ENCODE peak calls at places on chromosomes 6 and 20, in six cellular contexts. D is HCT116; R is thoracic aorta; K is ovary; L is transverse colon; V is CD8-positive, alpha-beta T cell. P is an unnamed sample.

GRCh38 chr6:113065606-113066005 is 718.5 kb downstream of the RFPL4B start:
- DNase-seq in R (no peak), D (no peak), K (no peak), V (no peak), L (no peak), P (no peak)

GRCh38 chr6:127547909-127548649 is 28.9 kb upstream of the C6orf58 start:
- DNase-seq in K (no peak), L (no peak), V (no peak), D (no peak), R (no peak), P (no peak)

GRCh38 chr20:46823271-46823747 is 71.3 kb upstream of the EYA2 start:
- DNase-seq in D (no peak), K (no peak), L (peak; percentile 75), R (no peak), V (no peak), P (no peak)

GRCh38 chr20:32437391-32438074 is 79.4 kb downstream of the ASXL1 start:
- DNase-seq in K (no peak), L (no peak), D (no peak), R (no peak), V (no peak), P (no peak)

GRCh38 chr6:105453968-105454367 is 51.1 kb upstream of the PREP start:
- DNase-seq in R (no peak), L (no peak), D (no peak), K (no peak), V (no peak), P (no peak)

GRCh38 chr6:41039060-41039998 is at the start of gene UNC5CL:
- DNase-seq in D (peak; percentile 27), L (peak; percentile 73), R (no peak), K (no peak), V (peak; percentile 61), P (no peak)

GRCh38 chr6:33197431-33198048 is 2.9 kb downstream of the RXRB start:
- DNase-seq in L (peak; percentile 37), V (no peak), R (no peak), K (no peak), D (peak; percentile 66), P (no peak)

GRCh38 chr20:40811660-40812414 is 122.8 kb upstream of the MAFB start:
- DNase-seq in V (no peak), D (no peak), K (no peak), L (no peak), R (no peak), P (no peak)

GRCh38 chr6:17448165-17448564 is 54.8 kb downstream of the CAP2 start:
- DNase-seq in L (no peak), R (no peak), K (no peak), V (no peak), D (no peak), P (no peak)

GRCh38 chr6:165679326-165679725 is 16.3 kb upstream of the PDE10A start:
- DNase-seq in D (no peak), R (no peak), K (no peak), V (no peak), L (no peak), P (no peak)

GRCh38 chr20:43537921-43538854 is 20.6 kb upstream of the SGK2 start:
- DNase-seq in D (peak; percentile 24), R (no peak), V (peak; percentile 62), K (peak; percentile 58), L (peak; percentile 75), P (peak; percentile 60)

GRCh38 chr6:128882991-128883571 is at the start of gene LAMA2:
- DNase-seq in K (peak; percentile 87), R (peak; percentile 14), D (no peak), V (no peak), L (peak; percentile 41), P (peak; percentile 49)

GRCh38 chr6:122730775-122731386 is 48.6 kb upstream of the FABP7 start:
- DNase-seq in R (no peak), V (no peak), D (no peak), L (no peak), K (no peak), P (no peak)

GRCh38 chr6:117483004-117483644 is 650 bp downstream of the DCBLD1 start:
- DNase-seq in R (no peak), D (no peak), V (peak; percentile 52), L (peak; percentile 67), K (peak; percentile 48), P (peak; percentile 53)

GRCh38 chr20:60053125-60053812 is 95.0 kb downstream of the CDH26 start:
- DNase-seq in D (no peak), K (no peak), V (no peak), R (no peak), L (no peak), P (no peak)

GRCh38 chr20:21104466-21104761 is 1.7 kb downstream of the LINC00237 start:
- DNase-seq in D (no peak), K (no peak), L (no peak), V (no peak), R (no peak), P (no peak)

GRCh38 chr20:22381812-22382416 is 202.5 kb downstream of the FOXA2 start:
- DNase-seq in V (no peak), R (no peak), K (no peak), L (no peak), D (no peak), P (no peak)

GRCh38 chr6:143673638-143674037 is 4.1 kb upstream of the PHACTR2 start:
- DNase-seq in K (no peak), L (peak; percentile 52), D (peak; percentile 68), R (no peak), V (no peak), P (no peak)

GRCh38 chr20:23928788-23929187 is 49.2 kb upstream of the CST5 start:
- DNase-seq in D (no peak), R (no peak), K (no peak), L (no peak), V (peak; percentile 66), P (no peak)

GRCh38 chr6:160992323-160993314 is 1.1 kb downstream of the MAP3K4 start:
- DNase-seq in R (no peak), V (no peak), K (peak; percentile 35), D (peak; percentile 42), L (peak; percentile 51), P (peak; percentile 40)

GRCh38 chr6:136592930-136593673 is 42.9 kb upstream of the MAP7 start:
- DNase-seq in V (no peak), D (no peak), K (no peak), L (no peak), R (no peak), P (no peak)

GRCh38 chr20:33781945-33782344 is 29.2 kb upstream of the CHMP4B start:
- DNase-seq in D (no peak), V (no peak), L (no peak), K (no peak), R (no peak), P (no peak)
- H3K4me1 ChIP-seq in D (peaks cover 17% of the 10 kb centered on the region), V (no peaks in the 10 kb centered on the region), L (peaks cover 7% of the 10 kb centered on the region), K (no peaks in the 10 kb centered on the region), R (no peaks in the 10 kb centered on the region), P (no peaks in the 10 kb centered on the region)

GRCh38 chr6:22883061-22883717 is 313.8 kb downstream of the HDGFL1 start:
- DNase-seq in D (no peak), K (no peak), V (no peak), L (no peak), R (no peak), P (no peak)

GRCh38 chr6:22884441-22884840 is 315.1 kb downstream of the HDGFL1 start:
- DNase-seq in D (no peak), K (no peak), R (no peak), V (no peak), L (no peak), P (no peak)

GRCh38 chr6:22888147-22888831 is 318.9 kb downstream of the HDGFL1 start:
- DNase-seq in R (no peak), K (no peak), D (no peak), V (no peak), L (no peak), P (no peak)

GRCh38 chr6:22882581-22882980 is 313.2 kb downstream of the HDGFL1 start:
- DNase-seq in L (no peak), K (no peak), V (no peak), D (no peak), R (no peak), P (no peak)

GRCh38 chr6:22886881-22887581 is 317.7 kb downstream of the HDGFL1 start:
- DNase-seq in R (no peak), K (no peak), L (no peak), V (no peak), D (no peak), P (no peak)
- H3K9me3 ChIP-seq in R (no peaks in the 10 kb centered on the region), K (no peaks in the 10 kb centered on the region), L (no peaks in the 10 kb centered on the region), V (no peaks in the 10 kb centered on the region), D (no peaks in the 10 kb centered on the region), P (no peaks in the 10 kb centered on the region)

GRCh38 chr6:53518862-53519261 is 26.0 kb downstream of the GCLC start:
- DNase-seq in D (no peak), L (no peak), R (no peak), V (no peak), K (no peak), P (no peak)
- H3K27ac ChIP-seq in D (no peak overlapping the region), L (no peak overlapping the region), R (no peak overlapping the region), V (no peak overlapping the region), K (no peak overlapping the region), P (no peak overlapping the region)

DNA sequence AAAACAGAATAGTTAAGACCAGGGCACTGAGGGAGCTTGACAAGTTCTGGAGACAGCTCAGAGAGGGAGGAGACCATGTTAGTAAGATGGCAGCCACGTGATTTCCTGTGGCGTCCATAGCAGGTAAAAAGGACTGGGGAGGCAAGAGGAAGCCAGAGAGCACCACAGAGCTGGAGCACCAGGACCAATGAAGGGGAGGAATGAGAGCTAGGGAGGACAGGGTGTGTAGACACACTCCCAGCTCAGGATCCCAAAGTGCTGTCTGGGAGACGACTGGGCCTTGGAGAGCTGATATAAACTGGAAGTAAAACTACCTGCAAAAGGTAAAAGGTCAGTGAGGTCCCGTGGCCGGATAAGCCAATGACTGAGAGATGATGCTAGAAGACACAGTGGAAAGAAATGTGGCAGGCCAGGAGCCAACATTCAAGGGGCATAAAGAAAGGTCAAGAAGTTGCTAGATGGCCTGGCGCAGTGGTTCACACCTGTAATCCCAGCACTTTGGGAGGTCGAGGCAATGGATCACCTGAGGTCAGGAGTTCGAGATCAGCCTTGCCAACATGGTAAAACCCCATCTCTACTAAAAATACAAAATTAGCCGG is 39.0 kb downstream of the SLC23A2 start:
- DNase-seq in R (no peak), D (no peak), K (no peak), L (no peak), V (peak; percentile 53), P (no peak)
- H3K4me1 ChIP-seq in R (peaks cover 3% of the 10 kb centered on the region), D (peaks cover 12% of the 10 kb centered on the region), K (peaks cover 17% of the 10 kb centered on the region), L (peaks cover 6% of the 10 kb centered on the region), V (peaks cover 13% of the 10 kb centered on the region), P (no peaks in the 10 kb centered on the region)

GRCh38 chr6:4808396-4808795 is 32.2 kb downstream of the CDYL start:
- DNase-seq in R (no peak), D (no peak), K (no peak), V (no peak), L (no peak), P (no peak)
- H3K9me3 ChIP-seq in R (no peaks in the 10 kb centered on the region), D (no peaks in the 10 kb centered on the region), K (no peaks in the 10 kb centered on the region), V (no peaks in the 10 kb centered on the region), L (no peaks in the 10 kb centered on the region), P (no peaks in the 10 kb centered on the region)

DNA sequence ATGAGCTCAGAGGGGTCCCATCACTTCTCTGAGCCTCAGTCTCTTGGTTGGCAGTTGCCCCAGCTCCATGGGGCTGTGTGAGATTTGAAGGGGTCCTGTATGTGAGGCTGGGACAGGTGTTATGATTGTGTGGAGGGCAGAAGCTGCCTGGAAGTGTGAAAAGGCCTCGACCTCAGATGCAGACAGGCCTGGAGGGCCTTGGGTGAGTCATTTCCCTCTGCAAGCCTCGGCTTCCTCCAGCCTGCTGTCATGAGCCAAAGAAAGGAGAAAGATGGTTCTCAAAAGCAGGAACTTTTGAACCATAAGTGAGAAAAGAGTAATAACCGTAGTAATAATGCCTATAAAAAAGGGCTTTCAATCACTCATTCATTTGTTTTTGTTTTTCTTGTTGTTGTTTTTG is 37.5 kb downstream of the SNAI1 start:
- DNase-seq in D (no peak), R (no peak), L (no peak), K (no peak), V (no peak), P (no peak)
- H3K27ac ChIP-seq in D (no peak overlapping the region), R (no peak overlapping the region), L (peak overlapping the region; percentile 24), K (no peak overlapping the region), V (no peak overlapping the region), P (peak overlapping the region; percentile 54)